ENCODE peak calls at places on chromosomes 4 and X, in nine cellular contexts. A, U, S, M, B, I, W, N and G are unnamed samples.

GRCh38 chrX:10529344-10529743 is 91.0 kb downstream of the MID1 start:
- DNase-seq in A (no peak), U (no peak), S (no peak), M (no peak), B (no peak), I (no peak), W (peak), N (peak), G (peak)

GRCh38 chr4:161320377-161320776 is 843.4 kb downstream of the FSTL5 start:
- DNase-seq in A (no peak), U (no peak), S (no peak), M (no peak), B (no peak), I (no peak), W (peak), N (peak), G (peak)

GRCh38 chrX:40195368-40195767 is 97.6 kb upstream of the BCOR start:
- DNase-seq in A (no peak), U (no peak), S (no peak), M (no peak), B (no peak), I (no peak), W (no peak), N (no peak), G (no peak)

GRCh38 chrX:149199734-149200133 is 305.4 kb downstream of the IDS start:
- DNase-seq in A (no peak), U (no peak), S (no peak), M (no peak), B (no peak), I (no peak), W (no peak), N (no peak), G (no peak)

GRCh38 chrX:88397551-88397950 is 349.5 kb upstream of the CPXCR1 start:
- DNase-seq in A (no peak), U (no peak), S (no peak), M (no peak), B (no peak), I (no peak), W (peak), N (no peak), G (no peak)

GRCh38 chrX:19625612-19626011 is 110.3 kb upstream of the MAP3K15 start:
- DNase-seq in A (no peak), U (no peak), S (no peak), M (peak), B (peak), I (no peak), W (peak), N (peak), G (no peak)

GRCh38 chr4:128787509-128788311 is 21.8 kb upstream of the JADE1 start:
- DNase-seq in A (no peak), U (no peak), S (no peak), M (no peak), B (no peak), I (no peak), W (peak), N (no peak), G (no peak)

GRCh38 chrX:75582511-75582910 is 59.7 kb upstream of the ZDHHC15 start:
- DNase-seq in A (peak), U (no peak), S (no peak), M (no peak), B (no peak), I (no peak), W (no peak), N (no peak), G (no peak)

GRCh38 chr4:156672492-156672891 is 299.1 kb downstream of the PDGFC start:
- DNase-seq in A (no peak), U (no peak), S (no peak), M (no peak), B (no peak), I (no peak), W (no peak), N (no peak), G (no peak)

GRCh38 chr4:139167774-139168444 is 9.1 kb downstream of the ELF2 start:
- DNase-seq in A (no peak), U (no peak), S (no peak), M (no peak), B (peak), I (no peak), W (peak), N (peak), G (peak)

GRCh38 chr4:37958932-37959331 is 1.3 kb upstream of the PTTG2 start:
- DNase-seq in A (no peak), U (no peak), S (no peak), M (no peak), B (no peak), I (no peak), W (no peak), N (no peak), G (no peak)

GRCh38 chrX:31178064-31178768 is 106.4 kb upstream of the FTHL17 start:
- DNase-seq in A (no peak), U (no peak), S (no peak), M (no peak), B (no peak), I (no peak), W (no peak), N (no peak), G (no peak)

GRCh38 chrX:131399692-131400428 is 110.8 kb upstream of the IGSF1 start:
- DNase-seq in A (no peak), U (no peak), S (no peak), M (no peak), B (no peak), I (no peak), W (no peak), N (no peak), G (no peak)

GRCh38 chr4:95129708-95130343 is 372.1 kb downstream of the BMPR1B start:
- DNase-seq in A (no peak), U (no peak), S (peak), M (no peak), B (peak), I (peak), W (peak), N (peak), G (peak)

GRCh38 chr4:104642521-104642920 is 147.8 kb upstream of the CXXC4 start:
- DNase-seq in A (no peak), U (no peak), S (no peak), M (no peak), B (no peak), I (no peak), W (no peak), N (no peak), G (no peak)

GRCh38 chr4:8248091-8248490 is 21.5 kb upstream of the HTRA3 start:
- DNase-seq in A (no peak), U (no peak), S (no peak), M (no peak), B (no peak), I (no peak), W (peak), N (no peak), G (peak)

GRCh38 chrX:45322382-45322781 is 121.7 kb upstream of the DIPK2B start:
- DNase-seq in A (no peak), U (no peak), S (peak), M (no peak), B (peak), I (peak), W (peak), N (peak), G (peak)

GRCh38 chr4:144562019-144562740 is 83.8 kb upstream of the HHIP start:
- DNase-seq in A (no peak), U (no peak), S (no peak), M (no peak), B (no peak), I (no peak), W (no peak), N (peak), G (peak)

GRCh38 chr4:107855723-107856122 is 31.0 kb downstream of the SGMS2 start:
- DNase-seq in A (no peak), U (no peak), S (no peak), M (no peak), B (no peak), I (no peak), W (no peak), N (no peak), G (no peak)

GRCh38 chr4:22483551-22483981 is 32.3 kb downstream of the ADGRA3 start:
- DNase-seq in A (no peak), U (no peak), S (no peak), M (no peak), B (no peak), I (no peak), W (peak), N (peak), G (peak)

GRCh38 chrX:83077606-83078005 is 430.5 kb upstream of the POU3F4 start:
- DNase-seq in A (no peak), U (no peak), S (no peak), M (no peak), B (no peak), I (no peak), W (no peak), N (no peak), G (no peak)

GRCh38 chr4:96009720-96010119 is 169.8 kb downstream of the PDHA2 start:
- DNase-seq in A (no peak), U (no peak), S (no peak), M (no peak), B (no peak), I (peak), W (peak), N (peak), G (peak)

GRCh38 chrX:10620121-10620699 is at the start of gene MID1:
- DNase-seq in A (peak), U (peak), S (peak), M (no peak), B (peak), I (peak), W (peak), N (peak), G (peak)

GRCh38 chr4:81052119-81053068 is 21.9 kb downstream of the BMP3 start:
- DNase-seq in A (no peak), U (no peak), S (peak), M (peak), B (peak), I (peak), W (peak), N (peak), G (peak)

GRCh38 chrX:19751068-19751467 is 136.3 kb downstream of the SH3KBP1 start:
- DNase-seq in A (no peak), U (no peak), S (no peak), M (no peak), B (no peak), I (no peak), W (peak), N (no peak), G (peak)

GRCh38 chrX:39445336-39445735 is 644.1 kb downstream of the MID1IP1 start:
- DNase-seq in A (no peak), U (no peak), S (peak), M (peak), B (no peak), I (no peak), W (peak), N (no peak), G (peak)

GRCh38 chr4:93832097-93832496 is 3.5 kb downstream of the ATOH1 start:
- DNase-seq in A (no peak), U (no peak), S (no peak), M (no peak), B (no peak), I (no peak), W (no peak), N (no peak), G (no peak)

GRCh38 chr4:74838746-74839370 is 44.5 kb upstream of the BTC start:
- DNase-seq in A (no peak), U (no peak), S (no peak), M (no peak), B (peak), I (no peak), W (peak), N (peak), G (peak)

GRCh38 chr4:107835409-107835808 is 10.7 kb downstream of the SGMS2 start:
- DNase-seq in A (no peak), U (no peak), S (no peak), M (no peak), B (no peak), I (no peak), W (no peak), N (peak), G (no peak)

GRCh38 chr4:33054656-33055055 is 2334.5 kb downstream of the PCDH7 start:
- DNase-seq in A (no peak), U (no peak), S (no peak), M (no peak), B (no peak), I (no peak), W (no peak), N (no peak), G (no peak)

GRCh38 chr4:177692907-177693306 is 250.7 kb upstream of the AGA start:
- DNase-seq in A (no peak), U (no peak), S (no peak), M (no peak), B (no peak), I (no peak), W (no peak), N (no peak), G (no peak)

GRCh38 chr4:93814722-93815121 is 13.8 kb upstream of the ATOH1 start:
- DNase-seq in A (no peak), U (no peak), S (peak), M (no peak), B (no peak), I (no peak), W (no peak), N (no peak), G (no peak)

GRCh38 chr4:99755223-99755944 is 61.2 kb upstream of the DAPP1 start:
- DNase-seq in A (no peak), U (no peak), S (no peak), M (no peak), B (no peak), I (peak), W (peak), N (peak), G (peak)

GRCh38 chrX:51459125-51459524 is 37.3 kb downstream of the NUDT11 start:
- DNase-seq in A (no peak), U (no peak), S (no peak), M (no peak), B (no peak), I (no peak), W (peak), N (peak), G (peak)

GRCh38 chr4:125624951-125625350 is 310.2 kb downstream of the FAT4 start:
- DNase-seq in A (no peak), U (no peak), S (no peak), M (no peak), B (no peak), I (no peak), W (no peak), N (no peak), G (no peak)

GRCh38 chr4:25857403-25857802 is 5.4 kb downstream of the SEL1L3 start:
- DNase-seq in A (no peak), U (no peak), S (no peak), M (no peak), B (no peak), I (no peak), W (no peak), N (peak), G (peak)

GRCh38 chr4:25861422-25861926 is 1.3 kb downstream of the SEL1L3 start:
- DNase-seq in A (no peak), U (no peak), S (no peak), M (no peak), B (peak), I (no peak), W (peak), N (peak), G (peak)

GRCh38 chr4:25860586-25861421 is 2.0 kb downstream of the SEL1L3 start:
- DNase-seq in A (no peak), U (no peak), S (peak), M (no peak), B (peak), I (no peak), W (no peak), N (peak), G (peak)

GRCh38 chr4:25857851-25858400 is 4.9 kb downstream of the SEL1L3 start:
- DNase-seq in A (no peak), U (no peak), S (no peak), M (no peak), B (no peak), I (no peak), W (no peak), N (no peak), G (no peak)

GRCh38 chr4:25859429-25860148 is 3.2 kb downstream of the SEL1L3 start:
- DNase-seq in A (no peak), U (no peak), S (no peak), M (peak), B (no peak), I (no peak), W (no peak), N (no peak), G (peak)
- H3K4me3 ChIP-seq in A (no peak), U (no peak), S (no peak), M (peak), B (no peak), I (no peak), W (no peak), N (no peak), G (no peak)

DNA sequence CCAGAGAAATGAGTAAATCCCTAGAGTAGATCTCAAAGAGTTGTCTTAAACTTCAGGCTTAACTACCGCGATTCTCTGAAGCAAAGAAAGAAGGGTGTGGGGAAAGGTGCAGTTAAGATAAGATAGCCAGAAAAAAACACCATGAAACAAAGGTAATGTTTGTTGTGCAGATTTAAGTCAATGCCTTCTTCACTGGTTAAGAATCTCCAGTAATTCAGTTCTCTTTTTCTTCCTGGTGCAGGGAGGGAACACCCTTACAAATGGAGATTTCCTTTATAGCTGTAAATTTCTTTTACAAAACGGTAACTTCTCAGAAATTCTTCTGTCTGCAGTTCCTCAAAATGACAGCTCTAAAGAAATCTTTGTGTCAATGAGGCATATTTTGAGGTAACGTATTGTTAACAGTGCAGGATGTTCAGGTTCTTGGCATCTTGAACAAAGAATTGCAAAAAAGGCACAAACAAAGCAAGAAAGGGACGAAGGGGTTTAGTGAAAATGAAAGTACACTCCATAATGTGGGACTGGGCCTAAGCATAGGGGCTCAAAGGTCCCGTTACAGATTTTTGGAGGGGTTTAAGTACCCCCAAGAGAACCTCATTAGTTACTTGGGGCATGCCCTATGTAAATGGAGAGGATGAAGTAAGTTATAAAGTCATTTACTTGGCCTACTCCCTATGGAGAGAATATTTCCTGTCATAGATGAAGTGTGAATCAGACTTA is 491.9 kb downstream of the PCDH11X start:
- DNase-seq in A (no peak), U (no peak), S (no peak), M (no peak), B (no peak), I (no peak), W (no peak), N (no peak), G (no peak)
- TF ChIP-seq CTCF in A (no peak), U (no peak), S (no peak), M (no peak), B (no peak), I (no peak), W (no peak), N (no peak), G (no peak)

GRCh38 chr4:2006956-2007653 is 1.7 kb downstream of the NELFA start:
- DNase-seq in A (no peak), U (no peak), S (peak), M (no peak), B (no peak), I (no peak), W (no peak), N (no peak), G (no peak)

GRCh38 chr4:2008671-2008920 is 178 bp downstream of the NELFA start:
- DNase-seq in A (no peak), U (no peak), S (no peak), M (no peak), B (no peak), I (no peak), W (no peak), N (no peak), G (no peak)

GRCh38 chr4:2008921-2009650 is at the start of gene NELFA:
- DNase-seq in A (peak), U (peak), S (peak), M (peak), B (peak), I (peak), W (peak), N (peak), G (peak)

GRCh38 chr4:2006367-2006766 is 2.4 kb downstream of the NELFA start:
- DNase-seq in A (no peak), U (no peak), S (no peak), M (no peak), B (no peak), I (no peak), W (no peak), N (no peak), G (no peak)

DNA sequence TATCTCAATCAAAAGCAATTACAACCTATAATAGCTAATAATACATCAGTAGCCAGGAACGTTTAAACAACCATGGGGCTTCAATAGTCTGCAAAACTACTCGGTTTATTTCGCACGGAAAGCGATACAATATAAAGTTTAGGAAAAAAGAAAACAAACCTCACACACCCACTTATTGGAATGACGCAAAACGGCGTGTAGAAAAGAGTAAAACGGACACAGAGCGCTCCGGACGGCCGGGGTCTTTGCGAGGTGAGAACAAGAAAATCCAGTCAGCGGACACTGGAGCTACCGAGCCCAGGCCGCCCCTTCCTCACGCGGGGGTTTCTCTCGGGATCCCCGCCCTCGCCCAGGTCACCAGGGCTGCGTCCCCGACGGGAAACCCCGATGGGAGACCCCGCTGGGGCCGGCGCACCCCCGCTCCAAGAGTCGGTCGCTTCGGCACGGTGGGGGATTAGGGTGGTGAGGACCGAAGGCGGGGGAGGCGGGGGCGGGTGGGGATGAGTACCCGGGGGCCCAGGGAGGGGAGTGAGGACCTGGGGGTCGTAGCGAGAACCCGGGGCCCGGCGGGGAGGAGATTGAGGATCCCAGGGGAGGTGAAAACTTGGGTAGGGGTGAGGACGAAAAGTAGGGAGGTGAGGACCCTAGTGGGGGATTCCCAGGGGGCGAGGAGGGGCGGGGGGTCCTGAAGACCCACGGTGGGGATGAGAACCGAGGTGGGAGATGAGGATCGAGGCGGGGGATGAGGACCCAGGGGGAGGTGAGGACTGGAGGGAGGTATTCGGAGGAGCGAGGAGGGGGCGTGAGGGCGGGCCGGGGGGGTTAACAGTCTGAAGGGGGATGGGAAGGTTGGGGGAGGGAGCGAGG is 737 bp downstream of the NELFA start:
- DNase-seq in A (no peak), U (no peak), S (no peak), M (no peak), B (no peak), I (no peak), W (no peak), N (no peak), G (peak)
- H3K4me3 ChIP-seq in A (peak), U (peak), S (peak), M (peak), B (peak), I (peak), W (peak), N (peak), G (peak)

GRCh38 chr4:77146426-77147399 is 10.3 kb upstream of the CCNG2 start:
- DNase-seq in A (no peak), U (no peak), S (no peak), M (no peak), B (peak), I (no peak), W (peak), N (peak), G (no peak)

GRCh38 chr4:77148081-77148480 is 8.9 kb upstream of the CCNG2 start:
- DNase-seq in A (no peak), U (no peak), S (no peak), M (no peak), B (peak), I (no peak), W (no peak), N (no peak), G (no peak)

GRCh38 chr4:77145806-77146425 is 11.1 kb upstream of the CCNG2 start:
- DNase-seq in A (no peak), U (no peak), S (no peak), M (no peak), B (no peak), I (no peak), W (no peak), N (peak), G (peak)

GRCh38 chr4:77149789-77150188 is 7.2 kb upstream of the CCNG2 start:
- DNase-seq in A (no peak), U (no peak), S (no peak), M (no peak), B (no peak), I (no peak), W (no peak), N (no peak), G (no peak)

DNA sequence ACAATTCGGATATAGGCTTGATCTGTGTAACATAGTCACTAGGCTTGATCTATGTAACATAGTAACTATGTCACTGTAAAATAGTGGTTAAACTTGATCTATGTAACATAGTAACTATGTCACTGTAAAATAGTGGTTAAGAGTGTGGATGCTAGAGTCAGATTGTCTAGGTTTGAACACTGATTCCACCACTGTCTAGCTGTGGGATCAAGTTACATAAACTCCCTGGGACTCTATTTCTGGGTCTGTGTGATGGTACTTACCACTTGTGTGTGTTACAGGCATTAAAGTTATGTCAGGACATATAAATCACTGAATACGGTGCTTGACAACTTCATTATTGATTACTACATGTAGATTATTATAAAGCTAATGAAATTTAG is 9.6 kb upstream of the CCNG2 start:
- DNase-seq in A (no peak), U (no peak), S (no peak), M (no peak), B (no peak), I (no peak), W (peak), N (no peak), G (no peak)
- TF ChIP-seq CTCF in A (no peak), U (no peak), S (no peak), M (no peak), B (no peak), I (no peak), W (no peak), N (no peak), G (no peak)